ENCODE peak calls at places on chromosomes 7 and 10, in five cellular contexts. One of them, this sample, is unnamed.

GRCh38 chr10:89782470-89782869 is 81.1 kb downstream of the KIF20B start:
- DNase-seq in activated naive CD4-positive, alpha-beta T cell treated with anti-CD3 and anti-CD28 coated beads for 36 hours: no peak
- DNase-seq in central memory CD8-positive, alpha-beta T cell: no peak
- DNase-seq in heart left ventricle: no peak
- DNase-seq in stimulated activated CD8-positive, alpha-beta memory T cell treated with anti-CD3 and anti-CD28 coated beads, Interleukin-15, amount 100 ng/mL, for 4 hours: no peak
- DNase-seq in this sample: no peak

GRCh38 chr10:47358457-47358856 is 10.3 kb downstream of the RBP3 start:
- DNase-seq in activated naive CD4-positive, alpha-beta T cell treated with anti-CD3 and anti-CD28 coated beads for 36 hours: no peak
- DNase-seq in central memory CD8-positive, alpha-beta T cell: no peak
- DNase-seq in heart left ventricle: no peak
- DNase-seq in stimulated activated CD8-positive, alpha-beta memory T cell treated with anti-CD3 and anti-CD28 coated beads, Interleukin-15, amount 100 ng/mL, for 4 hours: no peak
- DNase-seq in this sample: no peak

GRCh38 chr7:111718886-111719285 is 156.6 kb upstream of the IMMP2L start:
- DNase-seq in heart left ventricle: no peak
- DNase-seq in activated naive CD4-positive, alpha-beta T cell treated with anti-CD3 and anti-CD28 coated beads for 36 hours: no peak
- DNase-seq in central memory CD8-positive, alpha-beta T cell: no peak
- DNase-seq in stimulated activated CD8-positive, alpha-beta memory T cell treated with anti-CD3 and anti-CD28 coated beads, Interleukin-15, amount 100 ng/mL, for 4 hours: no peak
- DNase-seq in this sample: no peak

GRCh38 chr10:106577266-106577665 is 587.2 kb downstream of the SORCS1 start:
- DNase-seq in central memory CD8-positive, alpha-beta T cell: no peak
- DNase-seq in heart left ventricle: no peak
- DNase-seq in stimulated activated CD8-positive, alpha-beta memory T cell treated with anti-CD3 and anti-CD28 coated beads, Interleukin-15, amount 100 ng/mL, for 4 hours: no peak
- DNase-seq in activated naive CD4-positive, alpha-beta T cell treated with anti-CD3 and anti-CD28 coated beads for 36 hours: no peak
- DNase-seq in this sample: peak

GRCh38 chr10:127468632-127469031 is 80.5 kb upstream of the NPS start:
- DNase-seq in activated naive CD4-positive, alpha-beta T cell treated with anti-CD3 and anti-CD28 coated beads for 36 hours: no peak
- DNase-seq in heart left ventricle: no peak
- DNase-seq in central memory CD8-positive, alpha-beta T cell: no peak
- DNase-seq in stimulated activated CD8-positive, alpha-beta memory T cell treated with anti-CD3 and anti-CD28 coated beads, Interleukin-15, amount 100 ng/mL, for 4 hours: no peak
- DNase-seq in this sample: no peak

GRCh38 chr7:155921804-155922506 is 109.7 kb upstream of the SHH start:
- DNase-seq in activated naive CD4-positive, alpha-beta T cell treated with anti-CD3 and anti-CD28 coated beads for 36 hours: no peak
- DNase-seq in central memory CD8-positive, alpha-beta T cell: no peak
- DNase-seq in stimulated activated CD8-positive, alpha-beta memory T cell treated with anti-CD3 and anti-CD28 coated beads, Interleukin-15, amount 100 ng/mL, for 4 hours: no peak
- DNase-seq in heart left ventricle: no peak
- DNase-seq in this sample: peak

GRCh38 chr10:122143238-122143841 is 127.8 kb upstream of the BTBD16 start:
- DNase-seq in stimulated activated CD8-positive, alpha-beta memory T cell treated with anti-CD3 and anti-CD28 coated beads, Interleukin-15, amount 100 ng/mL, for 4 hours: no peak
- DNase-seq in heart left ventricle: no peak
- DNase-seq in central memory CD8-positive, alpha-beta T cell: no peak
- DNase-seq in activated naive CD4-positive, alpha-beta T cell treated with anti-CD3 and anti-CD28 coated beads for 36 hours: no peak
- DNase-seq in this sample: no peak

GRCh38 chr7:156989766-156990535 is 20.5 kb downstream of the MNX1 start:
- DNase-seq in heart left ventricle: no peak
- DNase-seq in central memory CD8-positive, alpha-beta T cell: no peak
- DNase-seq in stimulated activated CD8-positive, alpha-beta memory T cell treated with anti-CD3 and anti-CD28 coated beads, Interleukin-15, amount 100 ng/mL, for 4 hours: no peak
- DNase-seq in activated naive CD4-positive, alpha-beta T cell treated with anti-CD3 and anti-CD28 coated beads for 36 hours: no peak
- DNase-seq in this sample: no peak

GRCh38 chr7:142308918-142309317 is 51.1 kb upstream of the PRSS58 start:
- DNase-seq in activated naive CD4-positive, alpha-beta T cell treated with anti-CD3 and anti-CD28 coated beads for 36 hours: no peak
- DNase-seq in central memory CD8-positive, alpha-beta T cell: no peak
- DNase-seq in stimulated activated CD8-positive, alpha-beta memory T cell treated with anti-CD3 and anti-CD28 coated beads, Interleukin-15, amount 100 ng/mL, for 4 hours: no peak
- DNase-seq in heart left ventricle: no peak
- DNase-seq in this sample: no peak

GRCh38 chr10:38008006-38008405 is 2.5 kb upstream of the ZNF33A start:
- DNase-seq in stimulated activated CD8-positive, alpha-beta memory T cell treated with anti-CD3 and anti-CD28 coated beads, Interleukin-15, amount 100 ng/mL, for 4 hours: no peak
- DNase-seq in central memory CD8-positive, alpha-beta T cell: no peak
- DNase-seq in activated naive CD4-positive, alpha-beta T cell treated with anti-CD3 and anti-CD28 coated beads for 36 hours: no peak
- DNase-seq in heart left ventricle: no peak
- DNase-seq in this sample: no peak

GRCh38 chr7:1291040-1291689 is 58.5 kb downstream of the UNCX start:
- DNase-seq in heart left ventricle: no peak
- DNase-seq in activated naive CD4-positive, alpha-beta T cell treated with anti-CD3 and anti-CD28 coated beads for 36 hours: no peak
- DNase-seq in central memory CD8-positive, alpha-beta T cell: no peak
- DNase-seq in stimulated activated CD8-positive, alpha-beta memory T cell treated with anti-CD3 and anti-CD28 coated beads, Interleukin-15, amount 100 ng/mL, for 4 hours: no peak
- DNase-seq in this sample: no peak

GRCh38 chr7:10799475-10799874 is 174.2 kb upstream of the PHF14 start:
- DNase-seq in central memory CD8-positive, alpha-beta T cell: no peak
- DNase-seq in stimulated activated CD8-positive, alpha-beta memory T cell treated with anti-CD3 and anti-CD28 coated beads, Interleukin-15, amount 100 ng/mL, for 4 hours: no peak
- DNase-seq in activated naive CD4-positive, alpha-beta T cell treated with anti-CD3 and anti-CD28 coated beads for 36 hours: no peak
- DNase-seq in heart left ventricle: no peak
- DNase-seq in this sample: no peak

GRCh38 chr10:44552716-44553115 is 167.8 kb upstream of the CXCL12 start:
- DNase-seq in stimulated activated CD8-positive, alpha-beta memory T cell treated with anti-CD3 and anti-CD28 coated beads, Interleukin-15, amount 100 ng/mL, for 4 hours: no peak
- DNase-seq in central memory CD8-positive, alpha-beta T cell: no peak
- DNase-seq in activated naive CD4-positive, alpha-beta T cell treated with anti-CD3 and anti-CD28 coated beads for 36 hours: no peak
- DNase-seq in heart left ventricle: no peak
- DNase-seq in this sample: no peak

GRCh38 chr10:127243490-127244272 is 47.3 kb upstream of the INSYN2A start:
- DNase-seq in central memory CD8-positive, alpha-beta T cell: no peak
- DNase-seq in stimulated activated CD8-positive, alpha-beta memory T cell treated with anti-CD3 and anti-CD28 coated beads, Interleukin-15, amount 100 ng/mL, for 4 hours: no peak
- DNase-seq in activated naive CD4-positive, alpha-beta T cell treated with anti-CD3 and anti-CD28 coated beads for 36 hours: peak
- DNase-seq in heart left ventricle: no peak
- DNase-seq in this sample: peak

GRCh38 chr7:27640914-27641570 is 21.6 kb downstream of the HIBADH start:
- DNase-seq in central memory CD8-positive, alpha-beta T cell: no peak
- DNase-seq in stimulated activated CD8-positive, alpha-beta memory T cell treated with anti-CD3 and anti-CD28 coated beads, Interleukin-15, amount 100 ng/mL, for 4 hours: no peak
- DNase-seq in heart left ventricle: no peak
- DNase-seq in activated naive CD4-positive, alpha-beta T cell treated with anti-CD3 and anti-CD28 coated beads for 36 hours: no peak
- DNase-seq in this sample: peak

GRCh38 chr7:148540041-148540738 is 50.4 kb upstream of the C7orf33 start:
- DNase-seq in activated naive CD4-positive, alpha-beta T cell treated with anti-CD3 and anti-CD28 coated beads for 36 hours: no peak
- DNase-seq in stimulated activated CD8-positive, alpha-beta memory T cell treated with anti-CD3 and anti-CD28 coated beads, Interleukin-15, amount 100 ng/mL, for 4 hours: no peak
- DNase-seq in heart left ventricle: peak
- DNase-seq in central memory CD8-positive, alpha-beta T cell: no peak
- DNase-seq in this sample: peak

GRCh38 chr10:3873728-3874461 is 88.9 kb upstream of the KLF6 start:
- DNase-seq in heart left ventricle: no peak
- DNase-seq in activated naive CD4-positive, alpha-beta T cell treated with anti-CD3 and anti-CD28 coated beads for 36 hours: no peak
- DNase-seq in central memory CD8-positive, alpha-beta T cell: no peak
- DNase-seq in stimulated activated CD8-positive, alpha-beta memory T cell treated with anti-CD3 and anti-CD28 coated beads, Interleukin-15, amount 100 ng/mL, for 4 hours: no peak
- DNase-seq in this sample: peak

GRCh38 chr7:100825215-100825671 is 2.1 kb downstream of the EPHB4 start:
- DNase-seq in central memory CD8-positive, alpha-beta T cell: no peak
- DNase-seq in activated naive CD4-positive, alpha-beta T cell treated with anti-CD3 and anti-CD28 coated beads for 36 hours: no peak
- DNase-seq in stimulated activated CD8-positive, alpha-beta memory T cell treated with anti-CD3 and anti-CD28 coated beads, Interleukin-15, amount 100 ng/mL, for 4 hours: no peak
- DNase-seq in heart left ventricle: peak
- DNase-seq in this sample: peak

GRCh38 chr7:67462781-67463191 is 466.2 kb downstream of the TYW1 start:
- DNase-seq in central memory CD8-positive, alpha-beta T cell: no peak
- DNase-seq in heart left ventricle: no peak
- DNase-seq in stimulated activated CD8-positive, alpha-beta memory T cell treated with anti-CD3 and anti-CD28 coated beads, Interleukin-15, amount 100 ng/mL, for 4 hours: no peak
- DNase-seq in activated naive CD4-positive, alpha-beta T cell treated with anti-CD3 and anti-CD28 coated beads for 36 hours: no peak
- DNase-seq in this sample: no peak

GRCh38 chr7:66296555-66296954 is 91.4 kb downstream of the TPST1 start:
- DNase-seq in central memory CD8-positive, alpha-beta T cell: no peak
- DNase-seq in stimulated activated CD8-positive, alpha-beta memory T cell treated with anti-CD3 and anti-CD28 coated beads, Interleukin-15, amount 100 ng/mL, for 4 hours: no peak
- DNase-seq in heart left ventricle: no peak
- DNase-seq in activated naive CD4-positive, alpha-beta T cell treated with anti-CD3 and anti-CD28 coated beads for 36 hours: no peak
- DNase-seq in this sample: no peak

GRCh38 chr10:119246862-119247549 is 39.6 kb downstream of the GRK5 start:
- DNase-seq in stimulated activated CD8-positive, alpha-beta memory T cell treated with anti-CD3 and anti-CD28 coated beads, Interleukin-15, amount 100 ng/mL, for 4 hours: no peak
- DNase-seq in activated naive CD4-positive, alpha-beta T cell treated with anti-CD3 and anti-CD28 coated beads for 36 hours: no peak
- DNase-seq in central memory CD8-positive, alpha-beta T cell: no peak
- DNase-seq in heart left ventricle: no peak
- DNase-seq in this sample: peak

GRCh38 chr10:4622374-4622773 is 203.6 kb upstream of the AKR1E2 start:
- DNase-seq in central memory CD8-positive, alpha-beta T cell: no peak
- DNase-seq in heart left ventricle: no peak
- DNase-seq in stimulated activated CD8-positive, alpha-beta memory T cell treated with anti-CD3 and anti-CD28 coated beads, Interleukin-15, amount 100 ng/mL, for 4 hours: no peak
- DNase-seq in activated naive CD4-positive, alpha-beta T cell treated with anti-CD3 and anti-CD28 coated beads for 36 hours: no peak
- DNase-seq in this sample: no peak

GRCh38 chr7:33874943-33875342 is 30.4 kb upstream of the BMPER start:
- DNase-seq in activated naive CD4-positive, alpha-beta T cell treated with anti-CD3 and anti-CD28 coated beads for 36 hours: no peak
- DNase-seq in central memory CD8-positive, alpha-beta T cell: no peak
- DNase-seq in stimulated activated CD8-positive, alpha-beta memory T cell treated with anti-CD3 and anti-CD28 coated beads, Interleukin-15, amount 100 ng/mL, for 4 hours: no peak
- DNase-seq in heart left ventricle: no peak
- DNase-seq in this sample: peak

GRCh38 chr7:29771081-29771832 is 35.1 kb upstream of the WIPF3 start:
- DNase-seq in activated naive CD4-positive, alpha-beta T cell treated with anti-CD3 and anti-CD28 coated beads for 36 hours: no peak
- DNase-seq in stimulated activated CD8-positive, alpha-beta memory T cell treated with anti-CD3 and anti-CD28 coated beads, Interleukin-15, amount 100 ng/mL, for 4 hours: no peak
- DNase-seq in heart left ventricle: no peak
- DNase-seq in central memory CD8-positive, alpha-beta T cell: no peak
- DNase-seq in this sample: no peak

GRCh38 chr10:108452483-108453060 is 1288.1 kb upstream of the SORCS1 start:
- DNase-seq in central memory CD8-positive, alpha-beta T cell: no peak
- DNase-seq in activated naive CD4-positive, alpha-beta T cell treated with anti-CD3 and anti-CD28 coated beads for 36 hours: no peak
- DNase-seq in stimulated activated CD8-positive, alpha-beta memory T cell treated with anti-CD3 and anti-CD28 coated beads, Interleukin-15, amount 100 ng/mL, for 4 hours: no peak
- DNase-seq in heart left ventricle: no peak
- DNase-seq in this sample: no peak

GRCh38 chr7:40922316-40922670 is 780.6 kb downstream of the INHBA start:
- DNase-seq in heart left ventricle: no peak
- DNase-seq in activated naive CD4-positive, alpha-beta T cell treated with anti-CD3 and anti-CD28 coated beads for 36 hours: no peak
- DNase-seq in stimulated activated CD8-positive, alpha-beta memory T cell treated with anti-CD3 and anti-CD28 coated beads, Interleukin-15, amount 100 ng/mL, for 4 hours: no peak
- DNase-seq in central memory CD8-positive, alpha-beta T cell: no peak
- DNase-seq in this sample: peak

GRCh38 chr7:44131173-44132009 is 8.0 kb upstream of the POLD2 start:
- DNase-seq in activated naive CD4-positive, alpha-beta T cell treated with anti-CD3 and anti-CD28 coated beads for 36 hours: no peak
- DNase-seq in stimulated activated CD8-positive, alpha-beta memory T cell treated with anti-CD3 and anti-CD28 coated beads, Interleukin-15, amount 100 ng/mL, for 4 hours: no peak
- DNase-seq in heart left ventricle: no peak
- DNase-seq in central memory CD8-positive, alpha-beta T cell: no peak
- DNase-seq in this sample: no peak

GRCh38 chr10:614772-615582 is 74.5 kb downstream of the DIP2C start:
- DNase-seq in stimulated activated CD8-positive, alpha-beta memory T cell treated with anti-CD3 and anti-CD28 coated beads, Interleukin-15, amount 100 ng/mL, for 4 hours: no peak
- DNase-seq in central memory CD8-positive, alpha-beta T cell: no peak
- DNase-seq in heart left ventricle: no peak
- DNase-seq in activated naive CD4-positive, alpha-beta T cell treated with anti-CD3 and anti-CD28 coated beads for 36 hours: no peak
- DNase-seq in this sample: no peak

GRCh38 chr7:41879424-41879823 is 176.5 kb upstream of the INHBA start:
- DNase-seq in central memory CD8-positive, alpha-beta T cell: no peak
- DNase-seq in heart left ventricle: no peak
- DNase-seq in stimulated activated CD8-positive, alpha-beta memory T cell treated with anti-CD3 and anti-CD28 coated beads, Interleukin-15, amount 100 ng/mL, for 4 hours: no peak
- DNase-seq in activated naive CD4-positive, alpha-beta T cell treated with anti-CD3 and anti-CD28 coated beads for 36 hours: no peak
- DNase-seq in this sample: peak

GRCh38 chr7:100679927-100680588 is 6.5 kb downstream of the GNB2 start:
- DNase-seq in activated naive CD4-positive, alpha-beta T cell treated with anti-CD3 and anti-CD28 coated beads for 36 hours: no peak
- DNase-seq in central memory CD8-positive, alpha-beta T cell: no peak
- DNase-seq in heart left ventricle: peak
- DNase-seq in stimulated activated CD8-positive, alpha-beta memory T cell treated with anti-CD3 and anti-CD28 coated beads, Interleukin-15, amount 100 ng/mL, for 4 hours: no peak
- DNase-seq in this sample: no peak

GRCh38 chr7:129298268-129298893 is 73.6 kb downstream of the AHCYL2 start:
- DNase-seq in central memory CD8-positive, alpha-beta T cell: no peak
- DNase-seq in stimulated activated CD8-positive, alpha-beta memory T cell treated with anti-CD3 and anti-CD28 coated beads, Interleukin-15, amount 100 ng/mL, for 4 hours: no peak
- DNase-seq in heart left ventricle: no peak
- DNase-seq in activated naive CD4-positive, alpha-beta T cell treated with anti-CD3 and anti-CD28 coated beads for 36 hours: peak
- DNase-seq in this sample: peak

GRCh38 chr7:50954245-50954644 is 171.5 kb upstream of the GRB10 start:
- DNase-seq in central memory CD8-positive, alpha-beta T cell: no peak
- DNase-seq in heart left ventricle: no peak
- DNase-seq in activated naive CD4-positive, alpha-beta T cell treated with anti-CD3 and anti-CD28 coated beads for 36 hours: no peak
- DNase-seq in stimulated activated CD8-positive, alpha-beta memory T cell treated with anti-CD3 and anti-CD28 coated beads, Interleukin-15, amount 100 ng/mL, for 4 hours: no peak
- DNase-seq in this sample: no peak

GRCh38 chr10:12466701-12467100 is 117.4 kb downstream of the CAMK1D start:
- DNase-seq in central memory CD8-positive, alpha-beta T cell: no peak
- DNase-seq in activated naive CD4-positive, alpha-beta T cell treated with anti-CD3 and anti-CD28 coated beads for 36 hours: peak
- DNase-seq in stimulated activated CD8-positive, alpha-beta memory T cell treated with anti-CD3 and anti-CD28 coated beads, Interleukin-15, amount 100 ng/mL, for 4 hours: no peak
- DNase-seq in heart left ventricle: no peak
- DNase-seq in this sample: peak

GRCh38 chr7:24580283-24580946 is 7.2 kb downstream of the PALS2 start:
- DNase-seq in central memory CD8-positive, alpha-beta T cell: no peak
- DNase-seq in activated naive CD4-positive, alpha-beta T cell treated with anti-CD3 and anti-CD28 coated beads for 36 hours: no peak
- DNase-seq in stimulated activated CD8-positive, alpha-beta memory T cell treated with anti-CD3 and anti-CD28 coated beads, Interleukin-15, amount 100 ng/mL, for 4 hours: no peak
- DNase-seq in heart left ventricle: no peak
- DNase-seq in this sample: no peak

GRCh38 chr7:139992353-139993054 is 70.2 kb downstream of the PARP12 start:
- DNase-seq in stimulated activated CD8-positive, alpha-beta memory T cell treated with anti-CD3 and anti-CD28 coated beads, Interleukin-15, amount 100 ng/mL, for 4 hours: no peak
- DNase-seq in activated naive CD4-positive, alpha-beta T cell treated with anti-CD3 and anti-CD28 coated beads for 36 hours: no peak
- DNase-seq in central memory CD8-positive, alpha-beta T cell: no peak
- DNase-seq in heart left ventricle: no peak
- DNase-seq in this sample: no peak

GRCh38 chr7:31003721-31004120 is 40.0 kb downstream of the GHRHR start:
- DNase-seq in central memory CD8-positive, alpha-beta T cell: no peak
- DNase-seq in heart left ventricle: no peak
- DNase-seq in stimulated activated CD8-positive, alpha-beta memory T cell treated with anti-CD3 and anti-CD28 coated beads, Interleukin-15, amount 100 ng/mL, for 4 hours: no peak
- DNase-seq in activated naive CD4-positive, alpha-beta T cell treated with anti-CD3 and anti-CD28 coated beads for 36 hours: no peak
- DNase-seq in this sample: peak

GRCh38 chr7:106001196-106001595 is 38.1 kb downstream of the CDHR3 start:
- DNase-seq in central memory CD8-positive, alpha-beta T cell: no peak
- DNase-seq in stimulated activated CD8-positive, alpha-beta memory T cell treated with anti-CD3 and anti-CD28 coated beads, Interleukin-15, amount 100 ng/mL, for 4 hours: no peak
- DNase-seq in activated naive CD4-positive, alpha-beta T cell treated with anti-CD3 and anti-CD28 coated beads for 36 hours: no peak
- DNase-seq in heart left ventricle: no peak
- DNase-seq in this sample: no peak

GRCh38 chr10:114648368-114648767 is 9.7 kb downstream of the ABLIM1 start:
- DNase-seq in stimulated activated CD8-positive, alpha-beta memory T cell treated with anti-CD3 and anti-CD28 coated beads, Interleukin-15, amount 100 ng/mL, for 4 hours: no peak
- DNase-seq in central memory CD8-positive, alpha-beta T cell: no peak
- DNase-seq in heart left ventricle: no peak
- DNase-seq in activated naive CD4-positive, alpha-beta T cell treated with anti-CD3 and anti-CD28 coated beads for 36 hours: no peak
- DNase-seq in this sample: peak

GRCh38 chr10:7315906-7316305 is 94.9 kb downstream of the SFMBT2 start:
- DNase-seq in heart left ventricle: no peak
- DNase-seq in activated naive CD4-positive, alpha-beta T cell treated with anti-CD3 and anti-CD28 coated beads for 36 hours: no peak
- DNase-seq in central memory CD8-positive, alpha-beta T cell: no peak
- DNase-seq in stimulated activated CD8-positive, alpha-beta memory T cell treated with anti-CD3 and anti-CD28 coated beads, Interleukin-15, amount 100 ng/mL, for 4 hours: no peak
- DNase-seq in this sample: no peak

This sample was measured in astrocyte of the hippocampus.